ENCODE peak calls at places on chromosomes 6 and 20, in nine cellular contexts. U, C, I, L, J, W, V, N and O are unnamed samples.

GRCh38 chr6:16148498-16148897 is 19.6 kb downstream of the MYLIP start:
- DNase-seq in J (no peak), W (no peak), I (no peak), U (no peak), L (no peak), C (no peak), N (no peak), V (no peak), O (no peak)

GRCh38 chr6:43772571-43773049 is 2.6 kb downstream of the VEGFA start:
- DNase-seq in W (no peak), J (no peak), L (no peak), C (no peak), I (no peak), N (no peak), V (no peak), U (peak), O (no peak)

GRCh38 chr6:7100072-7100750 is 7.5 kb upstream of the RREB1 start:
- DNase-seq in C (no peak), N (no peak), I (no peak), W (no peak), V (no peak), U (no peak), L (no peak), J (no peak), O (no peak)

GRCh38 chr20:25496968-25497401 is 88.3 kb downstream of the NINL start:
- DNase-seq in V (no peak), U (no peak), W (no peak), J (no peak), C (no peak), L (no peak), N (no peak), I (no peak), O (no peak)

GRCh38 chr6:150418825-150419594 is 50.2 kb downstream of the IYD start:
- DNase-seq in V (peak), C (peak), J (no peak), I (peak), L (peak), U (peak), N (no peak), W (peak), O (peak)

GRCh38 chr6:74657033-74657432 is 548.8 kb downstream of the COL12A1 start:
- DNase-seq in N (no peak), L (no peak), C (no peak), I (no peak), J (no peak), V (no peak), U (no peak), W (no peak), O (no peak)

GRCh38 chr20:5535211-5535756 is 214.9 kb upstream of the SHLD1 start:
- DNase-seq in L (no peak), N (no peak), V (no peak), C (no peak), J (no peak), U (no peak), W (no peak), I (no peak), O (no peak)

GRCh38 chr20:4711511-4711910 is 10.2 kb upstream of the PRND start:
- DNase-seq in W (no peak), L (no peak), J (no peak), N (no peak), U (no peak), I (no peak), V (no peak), C (no peak), O (no peak)

GRCh38 chr6:11653028-11653583 is 115.6 kb downstream of the TMEM170B start:
- DNase-seq in W (no peak), I (no peak), V (peak), C (peak), N (no peak), U (peak), L (peak), J (no peak), O (peak)

GRCh38 chr6:82525775-82526515 is 162.3 kb downstream of the TPBG start:
- DNase-seq in L (no peak), U (no peak), N (peak), J (no peak), I (no peak), V (no peak), W (no peak), C (no peak), O (no peak)

GRCh38 chr6:3013486-3013885 is 13.8 kb downstream of the NQO2 start:
- DNase-seq in L (peak), C (peak), V (no peak), U (no peak), I (peak), J (no peak), N (no peak), W (no peak), O (no peak)

GRCh38 chr20:49979030-49979832 is 3.5 kb upstream of the SNAI1 start:
- DNase-seq in U (peak), N (peak), C (peak), V (peak), J (no peak), W (peak), I (no peak), L (no peak), O (peak)

GRCh38 chr20:19710336-19710721 is 47.7 kb upstream of the RIN2 start:
- DNase-seq in W (no peak), I (no peak), V (no peak), C (no peak), N (no peak), J (no peak), U (no peak), L (no peak), O (no peak)

GRCh38 chr20:9323622-9324021 is 190.8 kb upstream of the LAMP5 start:
- DNase-seq in C (no peak), J (no peak), W (no peak), V (no peak), L (no peak), I (no peak), N (no peak), U (peak), O (no peak)

GRCh38 chr6:158057213-158057987 is 75.7 kb downstream of the SYNJ2 start:
- DNase-seq in V (no peak), N (no peak), J (peak), W (no peak), L (peak), U (no peak), I (no peak), C (peak), O (no peak)

GRCh38 chr20:32477594-32478512 is 107.3 kb downstream of the NOL4L start:
- DNase-seq in J (no peak), W (no peak), U (no peak), C (no peak), V (no peak), L (no peak), I (no peak), N (no peak), O (no peak)

GRCh38 chr6:116779569-116780164 is 14.1 kb upstream of the FAM162B start:
- DNase-seq in I (no peak), W (no peak), J (no peak), C (peak), U (peak), L (peak), V (no peak), N (peak), O (no peak)

GRCh38 chr6:7684843-7685242 is 41.1 kb upstream of the BMP6 start:
- DNase-seq in U (no peak), C (no peak), N (no peak), W (no peak), V (no peak), I (no peak), L (no peak), J (no peak), O (no peak)

GRCh38 chr6:64811145-64811544 is 895.9 kb downstream of the EYS start:
- DNase-seq in U (no peak), J (no peak), W (no peak), I (no peak), C (no peak), V (no peak), N (no peak), L (no peak), O (no peak)

GRCh38 chr6:11618533-11618932 is 81.0 kb downstream of the TMEM170B start:
- DNase-seq in J (no peak), N (no peak), I (no peak), L (no peak), C (peak), W (no peak), U (no peak), V (no peak), O (no peak)

GRCh38 chr6:155524249-155524651 is 68.6 kb upstream of the NOX3 start:
- DNase-seq in I (no peak), N (no peak), U (no peak), C (no peak), V (no peak), J (no peak), L (no peak), W (no peak), O (no peak)

GRCh38 chr6:14339711-14340590 is 222.4 kb downstream of the CD83 start:
- DNase-seq in I (no peak), C (no peak), U (no peak), L (no peak), N (no peak), W (no peak), J (no peak), V (no peak), O (no peak)

GRCh38 chr6:139925894-139926641 is 551.6 kb upstream of the CITED2 start:
- DNase-seq in N (no peak), I (no peak), L (no peak), V (no peak), W (no peak), J (no peak), U (no peak), C (no peak), O (no peak)

GRCh38 chr6:52087498-52087999 is at the start of gene PKHD1:
- DNase-seq in I (no peak), J (no peak), L (no peak), N (no peak), U (peak), V (no peak), W (no peak), C (no peak), O (no peak)

GRCh38 chr20:53606364-53606985 is 12.8 kb upstream of the ZNF217 start:
- DNase-seq in U (no peak), C (peak), V (no peak), L (no peak), J (no peak), I (no peak), W (no peak), N (no peak), O (no peak)

GRCh38 chr6:112241820-112242443 is 12.4 kb downstream of the LAMA4 start:
- DNase-seq in U (no peak), J (no peak), I (no peak), N (no peak), V (no peak), L (no peak), C (no peak), W (no peak), O (no peak)

GRCh38 chr6:107563694-107564093 is 73.8 kb downstream of the SOBP start:
- DNase-seq in J (no peak), I (no peak), W (no peak), U (no peak), N (no peak), V (no peak), C (no peak), L (no peak), O (no peak)

GRCh38 chr6:153564803-153565202 is 433.7 kb upstream of the RGS17 start:
- DNase-seq in I (no peak), C (peak), J (no peak), N (no peak), L (no peak), U (no peak), V (no peak), W (no peak), O (no peak)

GRCh38 chr6:153662982-153663381 is 376.1 kb upstream of the OPRM1 start:
- DNase-seq in C (no peak), W (no peak), U (no peak), V (no peak), L (no peak), J (no peak), N (no peak), I (no peak), O (no peak)

GRCh38 chr6:92126088-92126487 is 1293.3 kb downstream of the EPHA7 start:
- DNase-seq in V (no peak), U (no peak), C (no peak), N (no peak), W (no peak), I (no peak), L (no peak), J (no peak), O (no peak)

GRCh38 chr6:42254505-42254904 is 36.8 kb upstream of the MRPS10 start:
- DNase-seq in U (no peak), C (no peak), V (no peak), W (no peak), L (no peak), I (no peak), J (no peak), N (no peak), O (no peak)

GRCh38 chr6:166520905-166521834 is 65.3 kb downstream of the RAMACL start:
- DNase-seq in V (no peak), J (no peak), L (no peak), N (no peak), W (no peak), C (no peak), I (no peak), U (no peak), O (no peak)

GRCh38 chr20:10618611-10619245 is 55.1 kb downstream of the JAG1 start:
- DNase-seq in I (no peak), U (no peak), N (no peak), L (no peak), C (no peak), J (no peak), V (no peak), W (no peak), O (no peak)

GRCh38 chr6:155388546-155388945 is 67.1 kb downstream of the NOX3 start:
- DNase-seq in N (no peak), L (no peak), I (no peak), W (no peak), U (no peak), J (no peak), V (no peak), C (no peak), O (no peak)

GRCh38 chr6:1729752-1730140 is 120.0 kb downstream of the FOXC1 start:
- DNase-seq in W (no peak), N (no peak), V (no peak), U (no peak), J (no peak), I (no peak), C (no peak), L (no peak), O (no peak)

GRCh38 chr6:65671922-65672321 is 35.1 kb downstream of the EYS start:
- DNase-seq in U (no peak), W (no peak), I (no peak), V (no peak), J (no peak), N (peak), C (no peak), L (no peak), O (no peak)

GRCh38 chr6:88709819-88710246 is 253.6 kb downstream of the RNGTT start:
- DNase-seq in I (no peak), U (no peak), V (no peak), W (no peak), L (no peak), C (no peak), N (no peak), J (no peak), O (no peak)

GRCh38 chr6:13624871-13625288 is 9.7 kb downstream of the NOL7 start:
- DNase-seq in N (peak), V (no peak), L (no peak), J (no peak), U (peak), I (no peak), C (peak), W (peak), O (no peak)